ENCODE peak calls at places on chromosomes 11 and 22, in four cellular contexts. K is H1, V is GM12878, P is K562. Y is an unnamed sample.

GRCh38 chr11:111347723-111348115 is 31.4 kb downstream of the POU2AF1 start:
- DNase-seq in V (no peak), P (no peak), K (no peak), Y (no peak)

GRCh38 chr11:12185914-12186313 is 75.5 kb downstream of the MICAL2 start:
- DNase-seq in K (no peak), P (no peak), V (no peak), Y (no peak)

GRCh38 chr11:6657346-6657745 is 1.7 kb upstream of the DCHS1 start:
- DNase-seq in K (no peak), V (no peak), P (no peak), Y (no peak)

GRCh38 chr11:83033972-83034672 is 37.6 kb downstream of the RAB30 start:
- DNase-seq in P (no peak), V (no peak), K (no peak), Y (no peak)

GRCh38 chr11:119027561-119028345 is 2.9 kb downstream of the SLC37A4 start:
- DNase-seq in P (no peak), K (no peak), V (no peak), Y (no peak)

GRCh38 chr11:126232683-126233082 is 21.1 kb downstream of the FAM118B start:
- DNase-seq in P (no peak), K (no peak), V (no peak), Y (no peak)

GRCh38 chr11:75632450-75632849 is 36.4 kb downstream of the MAP6 start:
- DNase-seq in K (no peak), P (no peak), V (no peak), Y (no peak)

GRCh38 chr22:39117585-39118191 is 20.6 kb downstream of the APOBEC3H start:
- DNase-seq in P (peak), V (peak), K (no peak), Y (peak)

GRCh38 chr11:126132319-126132718 is 69.7 kb upstream of the CDON start:
- DNase-seq in P (no peak), K (no peak), V (no peak), Y (no peak)

GRCh38 chr11:78022397-78023396 is at the start of gene KCTD14:
- DNase-seq in V (no peak), K (peak), P (no peak), Y (peak)

GRCh38 chr11:46649180-46649738 is 31.9 kb downstream of the ATG13 start:
- DNase-seq in V (no peak), K (no peak), P (no peak), Y (peak)

GRCh38 chr22:46537946-46538815 is 761 bp upstream of the CELSR1 start:
- DNase-seq in V (no peak), K (peak), P (no peak), Y (no peak)

GRCh38 chr11:12149672-12150225 is 39.4 kb downstream of the MICAL2 start:
- DNase-seq in P (peak), V (no peak), K (no peak), Y (no peak)

GRCh38 chr11:9821008-9821752 is 157.3 kb downstream of the SWAP70 start:
- DNase-seq in V (no peak), P (no peak), K (no peak), Y (no peak)

GRCh38 chr22:20748820-20749428 is 25.0 kb upstream of the SERPIND1 start:
- DNase-seq in V (peak), K (no peak), P (no peak), Y (no peak)

GRCh38 chr22:32994046-32994827 is 63.9 kb downstream of the SYN3 start:
- DNase-seq in K (peak), V (no peak), P (no peak), Y (no peak)

GRCh38 chr11:101686514-101686913 is 102.7 kb upstream of the TRPC6 start:
- DNase-seq in K (no peak), V (no peak), P (no peak), Y (no peak)

GRCh38 chr11:76888989-76889388 is 28.3 kb downstream of the ACER3 start:
- DNase-seq in K (no peak), P (peak), V (no peak), Y (peak)

GRCh38 chr11:2522636-2523255 is 77.9 kb downstream of the KCNQ1 start:
- DNase-seq in P (no peak), K (peak), V (no peak), Y (no peak)

GRCh38 chr11:11320820-11321219 is 32.2 kb downstream of the CSNK2A3 start:
- DNase-seq in V (no peak), K (no peak), P (no peak), Y (no peak)

GRCh38 chr11:118485273-118485672 is 42.0 kb upstream of the TTC36 start:
- DNase-seq in V (no peak), P (peak), K (no peak), Y (no peak)

GRCh38 chr11:67307545-67308001 is 4.2 kb downstream of the SSH3 start:
- DNase-seq in K (no peak), V (no peak), P (no peak), Y (no peak)

GRCh38 chr22:37601540-37602442 is 6.8 kb upstream of the GGA1 start:
- DNase-seq in K (peak), V (peak), P (no peak), Y (peak)

GRCh38 chr11:5380740-5381342 is 2.8 kb upstream of the OR51M1 start:
- DNase-seq in K (peak), P (peak), V (no peak), Y (peak)

GRCh38 chr11:66020618-66021357 is 5.5 kb downstream of the CATSPER1 start:
- DNase-seq in V (no peak), K (no peak), P (peak), Y (no peak)

GRCh38 chr11:2827256-2827655 is 58.3 kb downstream of the CDKN1C start:
- DNase-seq in P (no peak), K (no peak), V (no peak), Y (no peak)

GRCh38 chr11:12102588-12103410 is 7.6 kb upstream of the MICAL2 start:
- DNase-seq in K (no peak), V (no peak), P (no peak), Y (no peak)

GRCh38 chr11:114319716-114320328 is 23.6 kb downstream of the NNMT start:
- DNase-seq in V (no peak), P (no peak), K (no peak), Y (no peak)

GRCh38 chr11:114315749-114316368 is 19.7 kb downstream of the NNMT start:
- DNase-seq in P (no peak), K (no peak), V (no peak), Y (peak)

GRCh38 chr11:114316980-114317675 is 20.9 kb downstream of the NNMT start:
- DNase-seq in K (no peak), V (no peak), P (no peak), Y (no peak)

GRCh38 chr11:114318361-114318760 is 22.2 kb downstream of the NNMT start:
- DNase-seq in K (no peak), V (no peak), P (no peak), Y (no peak)

GRCh38 chr11:114317738-114318137 is 21.5 kb downstream of the NNMT start:
- DNase-seq in V (no peak), K (peak), P (no peak), Y (no peak)
- TF ChIP-seq BRCA1 in V (no peak), K (no peak), P (no peak), Y (no peak)

GRCh38 chr11:73189315-73189714 is 28.8 kb upstream of the P2RY2 start:
- DNase-seq in P (no peak), K (no peak), V (peak), Y (no peak)
- TF ChIP-seq YY1 in P (no peak), K (no peak), V (peak), Y (no peak)

GRCh38 chr11:19892876-19893275 is 180.2 kb downstream of the NAV2 start:
- DNase-seq in P (no peak), V (no peak), K (no peak), Y (no peak)
- TF ChIP-seq BRCA1 in P (no peak), V (no peak), K (no peak), Y (no peak)

GRCh38 chr11:134144744-134145143 is 75.9 kb downstream of the JAM3 start:
- DNase-seq in K (no peak), P (no peak), V (no peak), Y (no peak)

GRCh38 chr11:134142536-134142935 is 73.7 kb downstream of the JAM3 start:
- DNase-seq in P (no peak), K (no peak), V (no peak), Y (no peak)

GRCh38 chr11:134140961-134141490 is 72.2 kb downstream of the JAM3 start:
- DNase-seq in V (no peak), P (no peak), K (no peak), Y (no peak)

GRCh38 chr11:134139303-134139872 is 70.5 kb downstream of the JAM3 start:
- DNase-seq in K (no peak), P (no peak), V (no peak), Y (no peak)

GRCh38 chr11:134139873-134140331 is 71.0 kb downstream of the JAM3 start:
- DNase-seq in V (peak), K (peak), P (peak), Y (peak)
- TF ChIP-seq YY1 in V (no peak), K (no peak), P (no peak), Y (no peak)